ENCODE peak calls at places on chromosomes 5 and 9, in seven cellular contexts. One of them, this sample, is unnamed.

GRCh38 chr9:129208191-129209091 is 30.4 kb upstream of the IER5L start:
- DNase-seq in ACHN: no peak
- DNase-seq in NT2/D1: peak
- DNase-seq in frontal cortex: no peak
- DNase-seq in Kasumi-1: peak
- DNase-seq in AG04450: no peak
- DNase-seq in endothelial cell: no peak
- DNase-seq in this sample: peak

GRCh38 chr5:128224336-128224735 is 140.8 kb downstream of the SLC12A2 start:
- DNase-seq in endothelial cell: no peak
- DNase-seq in Kasumi-1: no peak
- DNase-seq in AG04450: no peak
- DNase-seq in NT2/D1: no peak
- DNase-seq in ACHN: no peak
- DNase-seq in frontal cortex: no peak
- DNase-seq in this sample: no peak

GRCh38 chr5:74107899-74108298 is 481.9 kb downstream of the ARHGEF28 start:
- DNase-seq in endothelial cell: no peak
- DNase-seq in NT2/D1: no peak
- DNase-seq in frontal cortex: no peak
- DNase-seq in Kasumi-1: no peak
- DNase-seq in AG04450: no peak
- DNase-seq in ACHN: no peak
- DNase-seq in this sample: no peak

GRCh38 chr9:86796671-86797070 is 150.6 kb downstream of the GAS1 start:
- DNase-seq in Kasumi-1: no peak
- DNase-seq in endothelial cell: no peak
- DNase-seq in NT2/D1: no peak
- DNase-seq in frontal cortex: no peak
- DNase-seq in AG04450: no peak
- DNase-seq in ACHN: no peak
- DNase-seq in this sample: no peak

GRCh38 chr9:115775669-115776068 is 377.9 kb upstream of the PAPPA start:
- DNase-seq in Kasumi-1: no peak
- DNase-seq in endothelial cell: no peak
- DNase-seq in ACHN: no peak
- DNase-seq in AG04450: no peak
- DNase-seq in NT2/D1: no peak
- DNase-seq in frontal cortex: no peak
- DNase-seq in this sample: no peak

GRCh38 chr5:83987513-83988292 is 267.0 kb upstream of the HAPLN1 start:
- DNase-seq in AG04450: no peak
- DNase-seq in endothelial cell: no peak
- DNase-seq in frontal cortex: no peak
- DNase-seq in NT2/D1: no peak
- DNase-seq in ACHN: no peak
- DNase-seq in Kasumi-1: no peak
- DNase-seq in this sample: no peak

GRCh38 chr5:143014017-143014651 is 244.0 kb downstream of the ARHGAP26 start:
- DNase-seq in Kasumi-1: peak
- DNase-seq in endothelial cell: peak
- DNase-seq in AG04450: no peak
- DNase-seq in frontal cortex: no peak
- DNase-seq in ACHN: peak
- DNase-seq in NT2/D1: peak
- DNase-seq in this sample: peak

GRCh38 chr5:33734541-33734940 is 157.2 kb downstream of the ADAMTS12 start:
- DNase-seq in frontal cortex: no peak
- DNase-seq in endothelial cell: no peak
- DNase-seq in Kasumi-1: no peak
- DNase-seq in NT2/D1: no peak
- DNase-seq in AG04450: no peak
- DNase-seq in ACHN: no peak
- DNase-seq in this sample: peak

GRCh38 chr5:428219-428618 is 14.8 kb upstream of the EXOC3 start:
- DNase-seq in Kasumi-1: no peak
- DNase-seq in ACHN: no peak
- DNase-seq in NT2/D1: no peak
- DNase-seq in endothelial cell: no peak
- DNase-seq in AG04450: no peak
- DNase-seq in frontal cortex: no peak
- DNase-seq in this sample: no peak

GRCh38 chr9:130555968-130556367 is 23.4 kb upstream of the FUBP3 start:
- DNase-seq in NT2/D1: no peak
- DNase-seq in AG04450: no peak
- DNase-seq in ACHN: peak
- DNase-seq in frontal cortex: no peak
- DNase-seq in endothelial cell: no peak
- DNase-seq in Kasumi-1: no peak
- DNase-seq in this sample: no peak

GRCh38 chr9:85528607-85529006 is 213.1 kb downstream of the AGTPBP1 start:
- DNase-seq in Kasumi-1: no peak
- DNase-seq in endothelial cell: no peak
- DNase-seq in NT2/D1: no peak
- DNase-seq in AG04450: no peak
- DNase-seq in ACHN: no peak
- DNase-seq in frontal cortex: no peak
- DNase-seq in this sample: no peak

GRCh38 chr9:133146746-133147411 is 16.8 kb downstream of the GBGT1 start:
- DNase-seq in NT2/D1: no peak
- DNase-seq in ACHN: no peak
- DNase-seq in AG04450: no peak
- DNase-seq in Kasumi-1: no peak
- DNase-seq in frontal cortex: no peak
- DNase-seq in endothelial cell: no peak
- DNase-seq in this sample: no peak

GRCh38 chr9:130433168-130433946 is 11.4 kb upstream of the ASS1 start:
- DNase-seq in NT2/D1: no peak
- DNase-seq in frontal cortex: peak
- DNase-seq in ACHN: peak
- DNase-seq in AG04450: no peak
- DNase-seq in endothelial cell: peak
- DNase-seq in Kasumi-1: no peak
- DNase-seq in this sample: peak

GRCh38 chr9:117276444-117276843 is 138.4 kb downstream of the ASTN2 start:
- DNase-seq in frontal cortex: no peak
- DNase-seq in NT2/D1: no peak
- DNase-seq in ACHN: no peak
- DNase-seq in AG04450: no peak
- DNase-seq in Kasumi-1: no peak
- DNase-seq in endothelial cell: no peak
- DNase-seq in this sample: no peak

GRCh38 chr9:86903461-86904010 is 43.8 kb downstream of the GAS1 start:
- DNase-seq in Kasumi-1: no peak
- DNase-seq in ACHN: no peak
- DNase-seq in frontal cortex: no peak
- DNase-seq in NT2/D1: peak
- DNase-seq in AG04450: no peak
- DNase-seq in endothelial cell: no peak
- DNase-seq in this sample: peak

GRCh38 chr9:99445920-99446319 is 223.8 kb downstream of the SEC61B start:
- DNase-seq in NT2/D1: no peak
- DNase-seq in ACHN: no peak
- DNase-seq in endothelial cell: no peak
- DNase-seq in Kasumi-1: no peak
- DNase-seq in AG04450: no peak
- DNase-seq in frontal cortex: no peak
- DNase-seq in this sample: no peak

GRCh38 chr5:169695919-169696490 is 58.9 kb downstream of the DOCK2 start:
- DNase-seq in AG04450: peak
- DNase-seq in endothelial cell: no peak
- DNase-seq in ACHN: peak
- DNase-seq in frontal cortex: no peak
- DNase-seq in Kasumi-1: no peak
- DNase-seq in NT2/D1: no peak
- DNase-seq in this sample: no peak

GRCh38 chr5:610011-610743 is 2.0 kb upstream of the CEP72 start:
- DNase-seq in Kasumi-1: no peak
- DNase-seq in frontal cortex: no peak
- DNase-seq in NT2/D1: no peak
- DNase-seq in endothelial cell: no peak
- DNase-seq in AG04450: no peak
- DNase-seq in ACHN: no peak
- DNase-seq in this sample: no peak

This sample was measured in nephron progenitor cell.